ENCODE peak calls at places on chromosomes 12 and 14, in four cellular contexts. I is MCF 10A, R is epithelial cell of esophagus, E is GM10248. G is an unnamed sample.
A peak's percentile ranks its signal among the peaks of the same experiment; 100 is the strongest.

GRCh38 chr12:100573499-100574261 is at the start of gene GAS2L3:
- DNase-seq in I (peak; percentile 91), R (peak; percentile 84), E (peak; percentile 90), G (peak; percentile 92)

GRCh38 chr14:78959674-78960264 is 789.6 kb downstream of the NRXN3 start:
- DNase-seq in I (peak; percentile 70), R (peak; percentile 79), E (peak; percentile 53), G (peak; percentile 54)

GRCh38 chr12:114447274-114447716 is 41.4 kb upstream of the TBX5 start:
- DNase-seq in I (no peak), R (no peak), E (no peak), G (no peak)

GRCh38 chr12:12628013-12628412 is 16.3 kb downstream of the CREBL2 start:
- DNase-seq in I (peak; percentile 33), R (no peak), E (no peak), G (no peak)

GRCh38 chr12:100566887-100567637 is 6.4 kb upstream of the GAS2L3 start:
- DNase-seq in I (no peak), R (peak; percentile 13), E (peak; percentile 63), G (peak; percentile 66)

GRCh38 chr14:96299441-96299840 is 43.4 kb downstream of the BDKRB1 start:
- DNase-seq in I (no peak), R (no peak), E (no peak), G (no peak)

GRCh38 chr14:43872752-43873655 is 634.1 kb downstream of the FSCB start:
- DNase-seq in I (no peak), R (no peak), E (no peak), G (no peak)

GRCh38 chr12:66740257-66740656 is 61.4 kb upstream of the GRIP1 start:
- DNase-seq in I (no peak), R (no peak), E (no peak), G (no peak)

GRCh38 chr14:29222671-29223268 is 456.2 kb downstream of the FOXG1 start:
- DNase-seq in I (peak; percentile 47), R (peak; percentile 50), E (no peak), G (no peak)

GRCh38 chr12:121774968-121775474 is 18.5 kb downstream of the RHOF start:
- DNase-seq in I (no peak), R (no peak), E (no peak), G (no peak)

GRCh38 chr12:53048033-53048779 is 1.7 kb upstream of the TNS2 start:
- DNase-seq in I (peak; percentile 58), R (peak; percentile 19), E (no peak), G (no peak)

GRCh38 chr14:52266179-52266578 is 1.3 kb upstream of the PTGDR start:
- DNase-seq in I (peak; percentile 65), R (peak; percentile 45), E (no peak), G (no peak)

GRCh38 chr14:104678901-104679705 is 10.3 kb upstream of the INF2 start:
- DNase-seq in I (no peak), R (no peak), E (no peak), G (no peak)

GRCh38 chr12:116977465-116978380 is 67.0 kb downstream of the FBXW8 start:
- DNase-seq in I (no peak), R (no peak), E (peak; percentile 28), G (peak; percentile 26)

GRCh38 chr14:100076133-100076532 is 10.9 kb downstream of the EVL start:
- DNase-seq in I (peak; percentile 52), R (no peak), E (peak; percentile 51), G (peak; percentile 62)

GRCh38 chr14:74083784-74084276 is 423 bp downstream of the ALDH6A1 start:
- DNase-seq in I (no peak), R (no peak), E (no peak), G (peak; percentile 16)

GRCh38 chr12:96989916-96990315 is 82.9 kb downstream of the NEDD1 start:
- DNase-seq in I (peak; percentile 41), R (peak; percentile 66), E (no peak), G (no peak)

GRCh38 chr14:103074699-103075341 is 9.2 kb upstream of the LBHD2 start:
- DNase-seq in I (no peak), R (no peak), E (peak; percentile 35), G (peak; percentile 56)

GRCh38 chr14:91376547-91377477 is 40.8 kb downstream of the CCDC88C start:
- DNase-seq in I (no peak), R (no peak), E (no peak), G (peak; percentile 55)

GRCh38 chr12:88566430-88566829 is 13.8 kb downstream of the KITLG start:
- DNase-seq in I (no peak), R (no peak), E (no peak), G (no peak)

GRCh38 chr12:88052686-88053085 is 23.5 kb upstream of the C12orf50 start:
- DNase-seq in I (peak; percentile 48), R (peak; percentile 57), E (no peak), G (no peak)

GRCh38 chr14:45359766-45360165 is 106.8 kb upstream of the MIS18BP1 start:
- DNase-seq in I (peak; percentile 35), R (peak; percentile 57), E (no peak), G (no peak)

GRCh38 chr12:462936-463705 is 3.4 kb downstream of the B4GALNT3 start:
- DNase-seq in I (peak; percentile 73), R (peak; percentile 81), E (no peak), G (no peak)

DNA sequence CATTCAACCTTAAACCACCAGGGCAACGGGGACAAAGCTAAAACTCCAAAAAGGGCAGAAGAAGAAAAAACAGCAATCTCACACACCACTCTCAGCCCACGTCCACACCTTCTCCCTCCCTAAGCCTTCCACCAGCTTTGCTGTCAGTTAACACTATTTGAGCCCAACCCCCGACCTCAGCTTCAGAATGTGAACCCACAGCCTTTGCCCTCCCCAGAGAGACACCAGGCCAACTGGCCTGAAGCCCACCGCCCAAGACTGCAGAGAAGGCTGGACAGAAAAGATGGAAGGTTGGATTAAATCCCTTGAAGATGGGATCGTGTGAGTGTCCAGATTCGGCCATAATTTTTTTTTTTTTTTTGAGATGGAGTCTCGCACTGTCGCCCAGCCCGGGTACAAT is 22.4 kb downstream of the IRF2BPL start:
- DNase-seq in I (no peak), R (no peak), E (no peak), G (no peak)
- TF ChIP-seq CTCF in I (no peak), R (no peak), E (no peak), G (no peak)

GRCh38 chr14:36405589-36406274 is 85.3 kb upstream of the MBIP start:
- DNase-seq in I (no peak), R (no peak), E (no peak), G (no peak)

GRCh38 chr14:36402867-36403266 is 82.4 kb upstream of the MBIP start:
- DNase-seq in I (no peak), R (no peak), E (no peak), G (no peak)

GRCh38 chr14:36408388-36408787 is 88.0 kb upstream of the MBIP start:
- DNase-seq in I (peak; percentile 2), R (no peak), E (no peak), G (no peak)
- TF ChIP-seq CTCF in I (no peak), R (no peak), E (no peak), G (no peak)

GRCh38 chr12:5442251-5443006 is 10.5 kb downstream of the NTF3 start:
- DNase-seq in I (no peak), R (peak; percentile 66), E (no peak), G (no peak)
- TF ChIP-seq CTCF in I (no peak), R (peak; percentile 72), E (peak; percentile 30), G (peak; percentile 23)

DNA sequence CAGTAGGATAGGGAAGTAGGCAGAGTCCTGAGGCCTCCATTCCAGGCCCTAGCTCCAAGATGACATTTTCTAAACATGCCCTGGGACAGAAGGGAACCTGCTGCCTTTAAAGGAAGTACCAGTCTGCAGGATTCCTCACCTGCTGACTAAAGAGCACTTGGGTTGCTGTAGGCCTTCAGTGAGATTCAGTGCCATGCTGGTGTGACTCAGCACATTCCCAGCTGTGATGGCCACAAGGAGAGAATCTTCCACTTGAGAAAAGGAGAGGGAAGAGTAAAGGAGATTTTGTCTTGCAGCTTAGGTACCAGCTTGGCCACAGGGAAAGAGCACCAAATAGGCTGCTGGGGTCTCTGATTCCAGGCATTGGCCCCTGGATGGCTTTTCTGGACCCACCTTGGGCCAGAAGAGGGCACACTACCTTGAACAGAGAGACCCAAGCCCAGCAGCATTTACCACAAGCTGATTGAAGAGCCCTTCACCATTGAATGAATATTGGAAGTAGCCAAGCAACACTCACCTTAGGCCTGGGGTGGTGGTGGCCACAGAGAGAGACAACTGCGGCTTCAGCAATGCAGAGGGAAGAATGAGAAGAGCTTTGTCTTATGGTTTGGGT is 498.3 kb downstream of the KCNH5 start:
- DNase-seq in I (no peak), R (peak; percentile 50), E (no peak), G (no peak)
- TF ChIP-seq CTCF in I (no peak), R (no peak), E (no peak), G (no peak)

DNA sequence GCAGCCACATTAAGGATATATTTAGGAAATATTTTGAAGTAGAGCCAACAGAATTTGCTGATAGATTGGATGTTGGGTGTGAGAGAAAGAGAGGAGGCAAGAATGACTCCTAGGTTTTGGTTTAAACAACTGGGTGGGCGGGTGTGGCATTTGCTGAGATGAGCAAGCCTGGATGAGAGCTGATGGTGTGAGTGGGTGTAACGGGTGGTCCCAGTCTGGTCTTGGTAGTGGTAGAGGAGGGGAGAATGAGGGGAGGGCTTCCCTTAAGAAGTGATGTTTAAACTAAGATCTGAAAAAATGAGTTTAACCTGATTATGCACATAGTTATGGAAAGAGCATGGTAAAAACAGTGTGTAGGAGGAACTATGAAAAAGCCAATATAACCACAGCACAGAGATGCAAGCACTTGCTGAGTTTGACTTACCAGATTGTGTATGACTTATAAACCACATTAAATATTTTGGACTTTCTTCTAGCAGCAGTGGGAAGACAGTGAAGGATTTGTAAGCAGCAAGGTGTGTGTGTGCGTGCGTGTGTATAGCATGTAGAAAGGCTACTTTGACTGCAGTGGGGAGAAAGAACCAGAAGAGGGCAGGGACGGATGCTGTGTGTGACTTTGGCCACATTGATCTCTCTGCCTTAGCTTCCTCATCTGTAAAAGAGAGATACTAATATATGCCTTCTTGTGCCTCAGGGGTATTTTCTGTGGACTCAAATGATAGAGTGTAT is 139.7 kb downstream of the PRIMA1 start:
- DNase-seq in I (peak; percentile 48), R (peak; percentile 36), E (no peak), G (peak; percentile 28)
- TF ChIP-seq CTCF in I (peak; percentile 22), R (peak; percentile 58), E (peak; percentile 34), G (peak; percentile 32)

DNA sequence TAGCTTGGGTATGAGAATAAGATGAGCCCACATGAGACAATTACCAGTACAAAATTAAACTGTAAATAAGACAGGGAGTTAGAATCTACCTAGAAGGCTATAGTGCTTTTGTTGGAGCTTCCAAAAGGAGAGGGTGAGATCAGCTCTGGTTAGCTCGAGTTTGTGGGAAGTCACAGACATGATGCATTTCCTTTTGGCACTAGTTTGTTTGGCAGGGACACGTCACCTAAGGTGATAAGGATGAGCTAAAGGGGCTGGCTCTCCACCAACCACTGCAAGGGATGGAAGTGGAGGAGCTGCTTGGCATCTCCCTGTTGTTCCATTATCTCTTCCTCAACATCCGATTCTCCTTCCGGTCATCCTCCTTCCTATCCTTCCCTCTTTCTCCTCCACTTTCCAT is 48.6 kb upstream of the CPM start:
- DNase-seq in I (no peak), R (no peak), E (no peak), G (no peak)
- TF ChIP-seq CTCF in I (no peak), R (no peak), E (no peak), G (no peak)

DNA sequence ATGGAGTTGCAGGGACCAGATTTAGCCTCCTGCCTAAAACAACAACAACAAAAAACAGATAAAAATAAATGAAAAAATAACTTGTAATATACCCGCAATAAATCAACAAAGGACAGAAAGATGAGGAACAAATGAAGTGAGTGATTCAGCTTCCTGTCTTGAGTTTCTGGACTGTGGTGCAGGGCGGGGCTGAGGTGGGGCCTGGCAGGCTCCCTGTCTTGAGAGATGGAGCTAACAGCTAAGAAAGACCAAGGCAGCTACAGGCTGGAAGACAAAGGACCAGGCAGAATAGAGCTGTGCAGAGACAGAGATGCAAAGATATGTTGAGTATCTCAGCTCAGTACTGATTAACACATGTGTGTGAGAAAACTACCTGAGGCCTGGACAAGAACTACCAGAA is 879.2 kb downstream of the AACS start:
- DNase-seq in I (peak; percentile 46), R (peak; percentile 21), E (no peak), G (no peak)
- TF ChIP-seq CTCF in I (no peak), R (no peak), E (no peak), G (no peak)